ENCODE peak calls at places on chromosomes 7 and 10, in five cellular contexts. K, H, E, D and F are unnamed samples. For H3K4me1, the result is how much of the 10 kb centered on the place peaks cover.

GRCh38 chr7:133796778-133797177 is 330.4 kb upstream of the LRGUK start:
- DNase-seq in K (no peak), H (no peak), E (no peak), D (no peak), F (no peak)

GRCh38 chr10:1643161-1643910 is 94.0 kb downstream of the ADARB2 start:
- DNase-seq in K (no peak), H (peak), E (no peak), D (peak), F (no peak)

GRCh38 chr10:128803790-128804189 is 663.3 kb upstream of the MGMT start:
- DNase-seq in K (no peak), H (no peak), E (no peak), D (no peak), F (no peak)

GRCh38 chr10:113007343-113007771 is 57.3 kb downstream of the TCF7L2 start:
- DNase-seq in K (no peak), H (no peak), E (no peak), D (no peak), F (no peak)

GRCh38 chr10:4109469-4109868 is 324.5 kb upstream of the KLF6 start:
- DNase-seq in K (no peak), H (no peak), E (no peak), D (no peak), F (no peak)

GRCh38 chr10:75547391-75548298 is 116.2 kb downstream of the LRMDA start:
- DNase-seq in K (no peak), H (no peak), E (no peak), D (no peak), F (no peak)

GRCh38 chr7:42549866-42550485 is 313.0 kb upstream of the GLI3 start:
- DNase-seq in K (no peak), H (no peak), E (no peak), D (no peak), F (no peak)

GRCh38 chr7:37927739-37928444 is 7.5 kb downstream of the EPDR1 start:
- DNase-seq in K (no peak), H (no peak), E (no peak), D (no peak), F (no peak)

GRCh38 chr7:23120106-23120505 is 14.5 kb downstream of the KLHL7 start:
- DNase-seq in K (no peak), H (no peak), E (no peak), D (no peak), F (no peak)

GRCh38 chr10:69994262-69994661 is 58.4 kb upstream of the MACROH2A2 start:
- DNase-seq in K (no peak), H (peak), E (no peak), D (peak), F (no peak)

GRCh38 chr10:83367036-83367435 is 772.3 kb upstream of the GHITM start:
- DNase-seq in K (no peak), H (no peak), E (no peak), D (no peak), F (no peak)

GRCh38 chr10:9222917-9223316 is 1168.4 kb downstream of the GATA3 start:
- DNase-seq in K (no peak), H (no peak), E (no peak), D (no peak), F (no peak)

GRCh38 chr7:27160147-27160545 is 3.7 kb upstream of the HOXA7 start:
- DNase-seq in K (peak), H (no peak), E (no peak), D (no peak), F (peak)

GRCh38 chr10:118798186-118798811 is 43.5 kb upstream of the CACUL1 start:
- DNase-seq in K (no peak), H (no peak), E (no peak), D (no peak), F (no peak)

DNA sequence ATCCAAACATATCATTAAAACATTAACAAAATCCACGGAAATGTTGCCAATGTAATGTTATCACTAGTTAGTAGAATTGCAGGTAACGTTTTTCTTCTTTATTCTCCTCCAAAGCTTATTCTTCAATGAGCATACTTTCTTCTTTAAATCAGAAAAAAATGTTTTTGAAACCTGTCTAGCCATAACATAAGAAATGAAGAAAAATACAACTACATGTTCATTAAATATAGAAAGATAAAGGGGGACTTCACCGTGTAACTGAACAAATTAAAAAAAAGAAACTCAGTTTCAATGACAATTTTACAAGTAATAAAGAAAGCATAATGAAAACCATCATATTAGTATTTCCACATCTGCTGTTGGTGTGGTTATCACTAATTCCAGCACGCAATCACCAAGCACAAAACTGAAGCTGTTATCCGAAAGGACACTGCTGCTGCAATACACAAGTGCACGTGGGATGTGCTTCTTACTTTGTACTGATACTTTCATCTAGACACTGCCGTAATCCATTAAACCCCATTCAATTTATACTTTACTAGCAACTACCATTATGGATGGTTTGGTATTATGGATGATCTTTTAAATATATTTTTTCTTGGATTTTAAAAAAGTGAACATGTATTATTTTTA is 9.6 kb downstream of the ESYT2 start:
- DNase-seq in K (no peak), H (no peak), E (no peak), D (peak), F (no peak)
- H3K27ac ChIP-seq in K (peak), H (peak), E (peak), D (peak), F (peak)

GRCh38 chr7:433558-433957 is 86.1 kb downstream of the PDGFA start:
- DNase-seq in K (no peak), H (no peak), E (no peak), D (no peak), F (no peak)

GRCh38 chr7:436367-437128 is 83.1 kb downstream of the PDGFA start:
- DNase-seq in K (no peak), H (no peak), E (no peak), D (no peak), F (no peak)

GRCh38 chr7:437293-438280 is 82.1 kb downstream of the PDGFA start:
- DNase-seq in K (no peak), H (no peak), E (no peak), D (no peak), F (no peak)

GRCh38 chr7:434891-435486 is 84.7 kb downstream of the PDGFA start:
- DNase-seq in K (no peak), H (no peak), E (no peak), D (no peak), F (no peak)

GRCh38 chr7:435518-436366 is 83.9 kb downstream of the PDGFA start:
- DNase-seq in K (no peak), H (no peak), E (peak), D (no peak), F (no peak)
- TF ChIP-seq CTCF in K (no peak), H (no peak), E (no peak), D (no peak), F (no peak)

GRCh38 chr10:133039823-133040704 is 47.7 kb upstream of the ADGRA1 start:
- DNase-seq in K (no peak), H (no peak), E (no peak), D (no peak), F (no peak)

GRCh38 chr10:133038276-133038823 is 49.4 kb upstream of the ADGRA1 start:
- DNase-seq in K (no peak), H (no peak), E (no peak), D (no peak), F (no peak)

GRCh38 chr10:133042061-133042460 is 45.7 kb upstream of the ADGRA1 start:
- DNase-seq in K (no peak), H (no peak), E (no peak), D (no peak), F (no peak)

GRCh38 chr10:133041101-133041500 is 46.6 kb upstream of the ADGRA1 start:
- DNase-seq in K (no peak), H (no peak), E (no peak), D (no peak), F (no peak)

GRCh38 chr10:133039107-133039822 is 48.5 kb upstream of the ADGRA1 start:
- DNase-seq in K (no peak), H (no peak), E (no peak), D (peak), F (no peak)
- H3K4me1 ChIP-seq in K (under half), H (under half), E (under half), D (under half), F (under half)

DNA sequence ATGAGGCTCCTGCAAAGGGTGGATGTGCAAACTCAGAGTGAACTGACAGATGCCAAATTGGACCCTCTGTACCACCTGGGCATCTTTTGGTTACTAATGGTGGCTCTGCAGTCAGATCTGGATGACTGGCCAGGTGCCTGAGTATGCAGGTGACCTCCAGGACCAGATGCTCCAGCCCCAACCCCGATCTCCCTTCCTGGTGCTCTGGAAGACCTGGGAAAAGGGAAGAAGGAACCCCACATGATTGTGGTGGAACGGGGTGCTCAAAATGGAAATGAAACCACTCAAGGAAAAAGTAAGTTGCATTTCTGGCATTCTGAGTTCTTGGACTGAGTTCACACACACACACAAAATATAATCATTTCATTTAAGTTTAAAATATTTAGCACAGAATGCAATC is 9.8 kb upstream of the AEBP1 start:
- DNase-seq in K (no peak), H (no peak), E (no peak), D (no peak), F (no peak)
- H3K27ac ChIP-seq in K (no peak), H (no peak), E (no peak), D (no peak), F (peak)

GRCh38 chr7:16465469-16466086 is at the start of gene SOSTDC1:
- DNase-seq in K (no peak), H (no peak), E (no peak), D (peak), F (no peak)

GRCh38 chr7:16466087-16466472 is 542 bp upstream of the SOSTDC1 start:
- DNase-seq in K (no peak), H (no peak), E (no peak), D (no peak), F (no peak)

GRCh38 chr7:16463520-16463919 is 2.0 kb downstream of the SOSTDC1 start:
- DNase-seq in K (no peak), H (no peak), E (no peak), D (no peak), F (no peak)

GRCh38 chr7:16462618-16463017 is 2.9 kb downstream of the SOSTDC1 start:
- DNase-seq in K (no peak), H (no peak), E (no peak), D (no peak), F (no peak)

GRCh38 chr7:16460789-16461465 is 4.6 kb downstream of the SOSTDC1 start:
- DNase-seq in K (no peak), H (no peak), E (no peak), D (no peak), F (no peak)
- TF ChIP-seq CTCF in K (no peak), H (no peak), E (no peak), D (no peak), F (no peak)

GRCh38 chr7:1665721-1666250 is 4.3 kb upstream of the ELFN1 start:
- DNase-seq in K (no peak), H (peak), E (no peak), D (peak), F (peak)
- H3K4me1 ChIP-seq in K (under half), H (under half), E (half or more), D (half or more), F (under half)

GRCh38 chr10:17673517-17674051 is 29.6 kb downstream of the STAM start:
- DNase-seq in K (no peak), H (peak), E (no peak), D (peak), F (no peak)

GRCh38 chr10:17671307-17671706 is 27.4 kb downstream of the STAM start:
- DNase-seq in K (no peak), H (no peak), E (no peak), D (no peak), F (no peak)

GRCh38 chr10:17665742-17666141 is 21.8 kb downstream of the STAM start:
- DNase-seq in K (no peak), H (peak), E (no peak), D (no peak), F (no peak)

GRCh38 chr10:17668435-17669184 is 24.7 kb downstream of the STAM start:
- DNase-seq in K (no peak), H (no peak), E (no peak), D (no peak), F (no peak)

DNA sequence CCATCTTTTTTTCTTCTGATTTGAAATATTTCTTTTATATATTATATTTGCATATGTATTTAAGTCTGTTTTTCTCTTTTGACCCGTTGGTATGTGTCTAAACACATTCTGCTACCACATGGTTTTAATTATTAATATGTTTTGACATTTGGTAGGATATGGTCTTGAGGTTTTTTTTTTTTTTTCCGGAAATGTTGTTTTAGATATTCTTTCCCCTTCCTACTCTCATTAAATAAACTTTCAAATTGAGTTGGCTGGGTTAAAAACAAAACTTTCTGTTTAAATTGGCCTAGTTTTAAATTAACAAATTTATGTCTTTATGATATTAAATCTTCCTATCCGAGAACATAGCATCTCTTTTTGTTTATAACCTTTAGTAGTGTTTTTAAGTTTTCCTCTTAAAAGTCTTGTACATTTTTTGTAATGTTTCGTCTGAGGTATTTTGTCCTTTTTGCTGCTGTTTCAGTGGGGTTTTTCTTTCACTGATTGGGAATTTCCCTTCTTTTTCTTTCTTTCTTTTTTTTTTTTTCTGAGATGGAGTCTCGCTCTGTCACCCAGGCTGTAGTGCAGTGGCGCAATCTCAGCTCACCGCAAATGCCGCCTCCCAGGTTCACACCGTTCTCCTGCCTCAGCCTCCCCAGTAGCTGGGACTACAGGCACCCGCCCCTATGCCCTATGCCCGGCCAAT is 25.4 kb downstream of the STAM start:
- DNase-seq in K (no peak), H (no peak), E (no peak), D (no peak), F (no peak)
- H3K27ac ChIP-seq in K (no peak), H (no peak), E (no peak), D (no peak), F (no peak)

GRCh38 chr7:84247591-84247990 is 53.0 kb upstream of the SEMA3A start:
- DNase-seq in K (no peak), H (no peak), E (no peak), D (no peak), F (no peak)
- TF ChIP-seq CTCF in K (no peak), H (no peak), E (no peak), D (no peak), F (no peak)